ENCODE peak calls at places on chromosomes 5 and 9, in four cellular contexts. C is HCEC 1CT, J is SIG-M5, L is GM04504. I is an unnamed sample.

GRCh38 chr5:133854554-133854953 is 113.9 kb downstream of the C5orf15 start:
- DNase-seq in C (no peak), J (no peak), L (no peak), I (no peak)

GRCh38 chr9:124262596-124263045 is 4.9 kb downstream of the NEK6 start:
- DNase-seq in C (no peak), J (no peak), L (no peak), I (no peak)

GRCh38 chr5:142920888-142921612 is 150.9 kb downstream of the ARHGAP26 start:
- DNase-seq in C (no peak), J (no peak), L (no peak), I (no peak)

GRCh38 chr5:172444110-172444510 is 10.2 kb downstream of the SH3PXD2B start:
- DNase-seq in C (no peak), J (no peak), L (no peak), I (no peak)

GRCh38 chr9:78677326-78677725 is 380.4 kb downstream of the PSAT1 start:
- DNase-seq in C (peak), J (no peak), L (no peak), I (no peak)

GRCh38 chr5:72566746-72567145 is 59.5 kb upstream of the ZNF366 start:
- DNase-seq in C (no peak), J (no peak), L (no peak), I (no peak)

GRCh38 chr5:157651623-157652376 is 438 bp downstream of the SOX30 start:
- DNase-seq in C (no peak), J (no peak), L (no peak), I (peak)

GRCh38 chr5:171390883-171391677 is 3.4 kb downstream of the NPM1 start:
- DNase-seq in C (no peak), J (no peak), L (no peak), I (no peak)

GRCh38 chr9:113360242-113360842 is 11.0 kb downstream of the BSPRY start:
- DNase-seq in C (no peak), J (no peak), L (no peak), I (no peak)

GRCh38 chr9:36396985-36397384 is 3.1 kb downstream of the RNF38 start:
- DNase-seq in C (peak), J (no peak), L (no peak), I (no peak)

GRCh38 chr5:16964821-16965220 is 28.7 kb upstream of the MYO10 start:
- DNase-seq in C (no peak), J (no peak), L (no peak), I (no peak)

GRCh38 chr5:141475625-141476131 is at the start of gene PCDHGC3:
- DNase-seq in C (peak), J (no peak), L (peak), I (no peak)

GRCh38 chr9:132644251-132644650 is 25.5 kb downstream of the DDX31 start:
- DNase-seq in C (no peak), J (no peak), L (no peak), I (no peak)

GRCh38 chr5:2626572-2626971 is 124.9 kb downstream of the IRX2 start:
- DNase-seq in C (no peak), J (no peak), L (no peak), I (no peak)

GRCh38 chr5:88664630-88665029 is 218.4 kb downstream of the MEF2C start:
- DNase-seq in C (no peak), J (no peak), L (no peak), I (no peak)

GRCh38 chr5:10592598-10592997 is 28.7 kb downstream of the ANKRD33B start:
- DNase-seq in C (no peak), J (no peak), L (no peak), I (no peak)

GRCh38 chr9:1619915-1620705 is 395.0 kb upstream of the SMARCA2 start:
- DNase-seq in C (no peak), J (no peak), L (no peak), I (no peak)

GRCh38 chr5:167754501-167754941 is 536.9 kb upstream of the WWC1 start:
- DNase-seq in C (no peak), J (no peak), L (peak), I (no peak)

GRCh38 chr5:172830876-172831662 is 3.0 kb upstream of the ERGIC1 start:
- DNase-seq in C (peak), J (no peak), L (peak), I (no peak)

GRCh38 chr5:87499478-87500410 is 87.0 kb upstream of the CCNH start:
- DNase-seq in C (no peak), J (no peak), L (no peak), I (no peak)

GRCh38 chr9:126700903-126701819 is 87.4 kb downstream of the LMX1B start:
- DNase-seq in C (no peak), J (no peak), L (no peak), I (no peak)

GRCh38 chr9:128150594-128151342 is 1.5 kb downstream of the LCN2 start:
- DNase-seq in C (no peak), J (no peak), L (no peak), I (no peak)

GRCh38 chr9:131418143-131419028 is 24.5 kb downstream of the PRRC2B start:
- DNase-seq in C (no peak), J (no peak), L (no peak), I (no peak)

GRCh38 chr5:112004867-112005532 is 248.0 kb upstream of the NREP start:
- DNase-seq in C (peak), J (no peak), L (peak), I (no peak)

GRCh38 chr5:137615171-137615775 is 116.1 kb upstream of the SPOCK1 start:
- DNase-seq in C (no peak), J (no peak), L (no peak), I (no peak)

GRCh38 chr5:158451203-158451982 is 592.4 kb upstream of the CLINT1 start:
- DNase-seq in C (peak), J (no peak), L (no peak), I (no peak)

GRCh38 chr5:56910123-56910951 is 941 bp downstream of the SETD9 start:
- DNase-seq in C (peak), J (peak), L (peak), I (no peak)

GRCh38 chr5:150656191-150657132 is 4.6 kb upstream of the MYOZ3 start:
- DNase-seq in C (peak), J (no peak), L (no peak), I (no peak)

GRCh38 chr5:149062371-149063016 is 368 bp downstream of the SH3TC2 start:
- DNase-seq in C (peak), J (no peak), L (peak), I (no peak)

GRCh38 chr9:124218438-124219289 is 39.1 kb upstream of the NEK6 start:
- DNase-seq in C (peak), J (peak), L (no peak), I (no peak)

GRCh38 chr9:70385423-70385822 is 29.0 kb downstream of the KLF9 start:
- DNase-seq in C (no peak), J (no peak), L (no peak), I (no peak)

GRCh38 chr9:698276-698675 is 143.2 kb upstream of the DMRT1 start:
- DNase-seq in C (peak), J (no peak), L (no peak), I (no peak)

GRCh38 chr5:154977409-154977808 is 36.1 kb upstream of the KIF4B start:
- DNase-seq in C (no peak), J (no peak), L (no peak), I (no peak)

GRCh38 chr5:138077064-138077696 is 6.7 kb upstream of the WNT8A start:
- DNase-seq in C (peak), J (no peak), L (peak), I (no peak)

I was measured in H1.